ENCODE peak calls at places on chromosomes 7 and 10, in four cellular contexts. V, E, Q and B are unnamed samples.

GRCh38 chr10:72084094-72084459 is 4.3 kb downstream of the SPOCK2 start:
- DNase-seq in E (no peak), Q (peak), V (no peak), B (no peak)

GRCh38 chr10:124659380-124659779 is 84.8 kb downstream of the FAM53B start:
- DNase-seq in E (no peak), V (no peak), Q (no peak), B (no peak)

GRCh38 chr7:125661-126060 is 66.7 kb upstream of the FAM20C start:
- DNase-seq in V (peak), E (no peak), Q (no peak), B (no peak)

GRCh38 chr7:2024227-2024918 is 208.4 kb downstream of the MAD1L1 start:
- DNase-seq in V (no peak), Q (no peak), E (no peak), B (no peak)

GRCh38 chr10:79322616-79323566 is 24.4 kb upstream of the PPIF start:
- DNase-seq in E (peak), Q (peak), V (no peak), B (no peak)

GRCh38 chr7:158447206-158448171 is 140.1 kb downstream of the PTPRN2 start:
- DNase-seq in Q (no peak), V (no peak), E (no peak), B (no peak)

GRCh38 chr7:129786825-129787563 is 165.8 kb downstream of the UBE2H start:
- DNase-seq in V (no peak), E (no peak), Q (no peak), B (no peak)

GRCh38 chr10:58435297-58435696 is 50.1 kb downstream of the TFAM start:
- DNase-seq in V (peak), E (peak), Q (no peak), B (peak)

GRCh38 chr7:149855368-149856305 is 17.5 kb downstream of the ZNF862 start:
- DNase-seq in V (no peak), Q (no peak), E (peak), B (no peak)

GRCh38 chr7:103668538-103668937 is 222.5 kb upstream of the SLC26A5 start:
- DNase-seq in E (no peak), V (no peak), Q (no peak), B (no peak)

GRCh38 chr7:142800103-142800502 is 29.3 kb downstream of the PRSS2 start:
- DNase-seq in V (no peak), E (no peak), Q (no peak), B (no peak)

GRCh38 chr7:75533926-75534325 is 41.8 kb downstream of the SPDYE5 start:
- DNase-seq in E (no peak), Q (no peak), V (no peak), B (no peak)

GRCh38 chr7:13737563-13737962 is 251.9 kb downstream of the ETV1 start:
- DNase-seq in E (no peak), Q (no peak), V (no peak), B (no peak)

GRCh38 chr10:95655571-95656290 is 780 bp downstream of the ALDH18A1 start:
- DNase-seq in E (no peak), Q (peak), V (peak), B (no peak)

GRCh38 chr7:44738876-44739665 is 9.6 kb upstream of the ZMIZ2 start:
- DNase-seq in Q (no peak), E (no peak), V (no peak), B (no peak)

GRCh38 chr7:79608005-79608404 is 154.5 kb upstream of the MAGI2 start:
- DNase-seq in Q (no peak), V (peak), E (no peak), B (no peak)

GRCh38 chr7:87919875-87920274 is 14.2 kb upstream of the ADAM22 start:
- DNase-seq in E (no peak), V (no peak), Q (no peak), B (no peak)

GRCh38 chr7:135254-135653 is 57.1 kb upstream of the FAM20C start:
- DNase-seq in Q (no peak), E (no peak), V (no peak), B (no peak)

GRCh38 chr7:98276241-98276761 is 5.2 kb upstream of the BRI3 start:
- DNase-seq in V (peak), Q (no peak), E (peak), B (peak)

GRCh38 chr7:83162402-83163256 is at the start of gene PCLO:
- DNase-seq in E (peak), Q (peak), V (peak), B (peak)

GRCh38 chr7:84193787-84194186 is 802 bp downstream of the SEMA3A start:
- DNase-seq in Q (no peak), V (no peak), E (no peak), B (no peak)

GRCh38 chr7:86469680-86470295 is 173.9 kb upstream of the GRM3 start:
- DNase-seq in E (peak), V (peak), Q (peak), B (peak)